ENCODE peak calls at places on chromosomes 16 and 17, in seven cellular contexts. S, E, W, Q, H, T and X are unnamed samples.

GRCh38 chr17:2909853-2910234 is 113.6 kb downstream of the RAP1GAP2 start:
- DNase-seq in S (no peak), E (no peak), W (no peak), Q (no peak), H (no peak), T (peak), X (no peak)

GRCh38 chr16:57190136-57190535 is 4.0 kb downstream of the RSPRY1 start:
- DNase-seq in S (no peak), E (no peak), W (no peak), Q (no peak), H (no peak), T (no peak), X (no peak)

GRCh38 chr17:65061621-65062020 is 5.1 kb upstream of the GNA13 start:
- DNase-seq in S (no peak), E (no peak), W (no peak), Q (no peak), H (no peak), T (no peak), X (no peak)

GRCh38 chr16:28295213-28295612 is 2.9 kb downstream of the SBK1 start:
- DNase-seq in S (no peak), E (no peak), W (no peak), Q (no peak), H (no peak), T (no peak), X (no peak)

GRCh38 chr17:60947100-60947499 is 269.4 kb downstream of the BCAS3 start:
- DNase-seq in S (no peak), E (no peak), W (no peak), Q (no peak), H (no peak), T (no peak), X (no peak)

GRCh38 chr16:15996432-15997109 is 47.2 kb downstream of the ABCC1 start:
- DNase-seq in S (no peak), E (no peak), W (no peak), Q (peak), H (no peak), T (no peak), X (peak)

GRCh38 chr17:12627177-12627629 is 38.5 kb upstream of the MYOCD start:
- DNase-seq in S (no peak), E (no peak), W (no peak), Q (peak), H (no peak), T (no peak), X (peak)

GRCh38 chr16:54143410-54143809 is 143.2 kb downstream of the IRX3 start:
- DNase-seq in S (no peak), E (no peak), W (no peak), Q (no peak), H (no peak), T (no peak), X (no peak)

GRCh38 chr16:4123617-4124300 is 7.5 kb upstream of the ADCY9 start:
- DNase-seq in S (no peak), E (no peak), W (no peak), Q (peak), H (no peak), T (no peak), X (no peak)

GRCh38 chr16:74034862-74035261 is 261.8 kb upstream of the PSMD7 start:
- DNase-seq in S (peak), E (peak), W (no peak), Q (peak), H (no peak), T (no peak), X (no peak)

GRCh38 chr17:32525116-32525515 is 38.3 kb downstream of the CDK5R1 start:
- DNase-seq in S (no peak), E (no peak), W (no peak), Q (peak), H (no peak), T (no peak), X (no peak)

GRCh38 chr17:16027708-16028584 is 28.3 kb downstream of the TTC19 start:
- DNase-seq in S (no peak), E (no peak), W (peak), Q (peak), H (peak), T (peak), X (peak)

GRCh38 chr17:41519501-41520224 is 973 bp upstream of the KRT15 start:
- DNase-seq in S (peak), E (no peak), W (no peak), Q (no peak), H (no peak), T (no peak), X (no peak)

GRCh38 chr16:76854234-76854633 is 336.8 kb upstream of the MON1B start:
- DNase-seq in S (no peak), E (peak), W (no peak), Q (peak), H (no peak), T (no peak), X (no peak)

GRCh38 chr17:63703029-63703428 is 3.1 kb upstream of the LIMD2 start:
- DNase-seq in S (no peak), E (no peak), W (no peak), Q (no peak), H (no peak), T (no peak), X (peak)

GRCh38 chr17:8586766-8587165 is 43.8 kb downstream of the MYH10 start:
- DNase-seq in S (no peak), E (no peak), W (no peak), Q (no peak), H (no peak), T (no peak), X (no peak)

GRCh38 chr17:80358131-80358530 is 56.8 kb upstream of the ENDOV start:
- DNase-seq in S (no peak), E (no peak), W (no peak), Q (no peak), H (no peak), T (no peak), X (no peak)

GRCh38 chr16:11203111-11203623 is 52.8 kb downstream of the SOCS1 start:
- DNase-seq in S (peak), E (no peak), W (no peak), Q (no peak), H (no peak), T (no peak), X (no peak)

GRCh38 chr16:4489030-4489429 is 12.8 kb downstream of the HMOX2 start:
- DNase-seq in S (no peak), E (no peak), W (no peak), Q (peak), H (no peak), T (no peak), X (no peak)

GRCh38 chr16:55283776-55284717 is 40.0 kb upstream of the IRX6 start:
- DNase-seq in S (peak), E (no peak), W (no peak), Q (no peak), H (no peak), T (no peak), X (no peak)

GRCh38 chr16:79564594-79565210 is 35.8 kb downstream of the MAF start:
- DNase-seq in S (no peak), E (no peak), W (no peak), Q (no peak), H (no peak), T (no peak), X (no peak)

GRCh38 chr16:85781685-85782370 is 17.5 kb downstream of the EMC8 start:
- DNase-seq in S (peak), E (no peak), W (no peak), Q (peak), H (no peak), T (no peak), X (peak)

GRCh38 chr17:77881545-77881944 is 77.0 kb upstream of the TNRC6C start:
- DNase-seq in S (no peak), E (peak), W (peak), Q (peak), H (peak), T (peak), X (peak)

GRCh38 chr17:59487161-59487873 is 78.1 kb upstream of the DHX40 start:
- DNase-seq in S (no peak), E (no peak), W (no peak), Q (no peak), H (no peak), T (no peak), X (no peak)

GRCh38 chr16:86016201-86016965 is 117.4 kb downstream of the IRF8 start:
- DNase-seq in S (peak), E (peak), W (peak), Q (peak), H (peak), T (peak), X (peak)

GRCh38 chr16:48217708-48218107 is 26.4 kb upstream of the LONP2 start:
- DNase-seq in S (no peak), E (no peak), W (no peak), Q (peak), H (no peak), T (no peak), X (no peak)

GRCh38 chr17:74086992-74087391 is 116.5 kb upstream of the RPL38 start:
- DNase-seq in S (no peak), E (no peak), W (no peak), Q (no peak), H (no peak), T (no peak), X (no peak)

GRCh38 chr16:785563-786535 is 2.3 kb downstream of the RPUSD1 start:
- DNase-seq in S (peak), E (peak), W (peak), Q (peak), H (peak), T (peak), X (peak)

GRCh38 chr16:79623076-79623475 is 22.5 kb upstream of the MAF start:
- DNase-seq in S (no peak), E (no peak), W (no peak), Q (no peak), H (no peak), T (no peak), X (no peak)

GRCh38 chr17:79388556-79389295 is 222.1 kb downstream of the RBFOX3 start:
- DNase-seq in S (peak), E (peak), W (peak), Q (peak), H (no peak), T (no peak), X (peak)

GRCh38 chr16:46638947-46639925 is 18.1 kb upstream of the SHCBP1 start:
- DNase-seq in S (no peak), E (no peak), W (no peak), Q (no peak), H (no peak), T (no peak), X (no peak)

GRCh38 chr17:21283482-21284318 is 811 bp upstream of the MAP2K3 start:
- DNase-seq in S (no peak), E (no peak), W (no peak), Q (peak), H (no peak), T (no peak), X (peak)

GRCh38 chr17:44417553-44417952 is 28.1 kb upstream of the ITGA2B start:
- DNase-seq in S (no peak), E (no peak), W (peak), Q (peak), H (no peak), T (no peak), X (peak)

GRCh38 chr16:55832788-55833583 is at the start of gene CES1:
- DNase-seq in S (no peak), E (no peak), W (no peak), Q (peak), H (no peak), T (no peak), X (no peak)

GRCh38 chr17:70621593-70621992 is 452.3 kb downstream of the KCNJ2 start:
- DNase-seq in S (peak), E (no peak), W (no peak), Q (peak), H (no peak), T (no peak), X (no peak)

GRCh38 chr17:74763565-74764387 is 12.4 kb downstream of the NAT9 start:
- DNase-seq in S (no peak), E (no peak), W (no peak), Q (no peak), H (no peak), T (no peak), X (peak)

GRCh38 chr17:78716814-78717393 is 65.2 kb downstream of the CYTH1 start:
- DNase-seq in S (peak), E (peak), W (peak), Q (peak), H (peak), T (no peak), X (peak)

GRCh38 chr16:2237552-2238395 is 1.5 kb downstream of the DNASE1L2 start:
- DNase-seq in S (no peak), E (no peak), W (no peak), Q (no peak), H (no peak), T (no peak), X (no peak)

GRCh38 chr17:35141681-35142466 is at the start of gene NLE1:
- DNase-seq in S (peak), E (peak), W (peak), Q (peak), H (peak), T (peak), X (peak)